ENCODE peak calls at places on chromosomes 11 and 22, in seven cellular contexts. One of them, this sample, is unnamed.
A peak's percentile ranks its signal among the peaks of the same experiment; 100 is the strongest.

GRCh38 chr11:17594686-17595192 is 47.7 kb downstream of the OTOG start:
- DNase-seq in colonic mucosa: peak; percentile 5
- DNase-seq in mammary epithelial cell: no peak
- DNase-seq in GM23248: no peak
- DNase-seq in kidney: peak; percentile 16
- DNase-seq in HCT116: no peak
- DNase-seq in neural progenitor cell: no peak
- DNase-seq in this sample: no peak

GRCh38 chr11:113162590-113162961 is 151.8 kb upstream of the TTC12 start:
- DNase-seq in colonic mucosa: no peak
- DNase-seq in mammary epithelial cell: no peak
- DNase-seq in GM23248: no peak
- DNase-seq in kidney: no peak
- DNase-seq in HCT116: no peak
- DNase-seq in neural progenitor cell: no peak
- DNase-seq in this sample: no peak

GRCh38 chr11:47099213-47099917 is 77.3 kb downstream of the ARFGAP2 start:
- DNase-seq in colonic mucosa: peak; percentile 33
- DNase-seq in mammary epithelial cell: peak; percentile 2
- DNase-seq in GM23248: no peak
- DNase-seq in kidney: no peak
- DNase-seq in HCT116: no peak
- DNase-seq in neural progenitor cell: no peak
- DNase-seq in this sample: no peak

GRCh38 chr11:1963864-1964263 is 16.7 kb downstream of the MRPL23 start:
- DNase-seq in colonic mucosa: no peak
- DNase-seq in mammary epithelial cell: no peak
- DNase-seq in GM23248: no peak
- DNase-seq in kidney: no peak
- DNase-seq in HCT116: no peak
- DNase-seq in neural progenitor cell: no peak
- DNase-seq in this sample: no peak

GRCh38 chr11:92929168-92930053 is 40.0 kb upstream of the MTNR1B start:
- DNase-seq in colonic mucosa: no peak
- DNase-seq in mammary epithelial cell: peak; percentile 57
- DNase-seq in GM23248: peak; percentile 58
- DNase-seq in kidney: no peak
- DNase-seq in HCT116: no peak
- DNase-seq in neural progenitor cell: no peak
- DNase-seq in this sample: no peak

GRCh38 chr11:86249307-86250098 is 5.0 kb downstream of the EED start:
- DNase-seq in colonic mucosa: no peak
- DNase-seq in mammary epithelial cell: no peak
- DNase-seq in GM23248: peak; percentile 35
- DNase-seq in kidney: no peak
- DNase-seq in HCT116: no peak
- DNase-seq in neural progenitor cell: no peak
- DNase-seq in this sample: no peak

GRCh38 chr22:18156878-18157713 is 7.1 kb downstream of the USP18 start:
- DNase-seq in colonic mucosa: peak; percentile 74
- DNase-seq in mammary epithelial cell: peak; percentile 88
- DNase-seq in GM23248: peak; percentile 94
- DNase-seq in kidney: no peak
- DNase-seq in HCT116: peak; percentile 33
- DNase-seq in neural progenitor cell: peak; percentile 86
- DNase-seq in this sample: peak; percentile 60

GRCh38 chr22:26494506-26494905 is 10.8 kb downstream of the SRRD start:
- DNase-seq in colonic mucosa: no peak
- DNase-seq in mammary epithelial cell: no peak
- DNase-seq in GM23248: no peak
- DNase-seq in kidney: no peak
- DNase-seq in HCT116: no peak
- DNase-seq in neural progenitor cell: no peak
- DNase-seq in this sample: no peak

GRCh38 chr22:23278883-23279675 is 98.8 kb downstream of the BCR start:
- DNase-seq in colonic mucosa: peak; percentile 84
- DNase-seq in mammary epithelial cell: peak; percentile 94
- DNase-seq in GM23248: peak; percentile 48
- DNase-seq in kidney: no peak
- DNase-seq in HCT116: no peak
- DNase-seq in neural progenitor cell: no peak
- DNase-seq in this sample: no peak

GRCh38 chr11:19777342-19778102 is 64.9 kb downstream of the NAV2 start:
- DNase-seq in colonic mucosa: peak; percentile 52
- DNase-seq in mammary epithelial cell: peak; percentile 63
- DNase-seq in GM23248: peak; percentile 62
- DNase-seq in kidney: no peak
- DNase-seq in HCT116: no peak
- DNase-seq in neural progenitor cell: peak; percentile 40
- DNase-seq in this sample: no peak

GRCh38 chr11:211295-211694 is 3.8 kb downstream of the RIC8A start:
- DNase-seq in colonic mucosa: no peak
- DNase-seq in mammary epithelial cell: no peak
- DNase-seq in GM23248: no peak
- DNase-seq in kidney: peak; percentile 36
- DNase-seq in HCT116: no peak
- DNase-seq in neural progenitor cell: no peak
- DNase-seq in this sample: no peak
- H3K9ac ChIP-seq in colonic mucosa: no peak overlapping the region
- H3K9ac ChIP-seq in mammary epithelial cell: no peak overlapping the region
- H3K9ac ChIP-seq in GM23248: peak overlapping the region; percentile 99
- H3K9ac ChIP-seq in kidney: no peak overlapping the region
- H3K9ac ChIP-seq in HCT116: no peak overlapping the region
- H3K9ac ChIP-seq in neural progenitor cell: no peak overlapping the region
- H3K9ac ChIP-seq in this sample: no peak overlapping the region

GRCh38 chr11:115117931-115118479 is 386.2 kb downstream of the CADM1 start:
- DNase-seq in colonic mucosa: no peak
- DNase-seq in mammary epithelial cell: no peak
- DNase-seq in GM23248: no peak
- DNase-seq in kidney: no peak
- DNase-seq in HCT116: no peak
- DNase-seq in neural progenitor cell: peak; percentile 35
- DNase-seq in this sample: no peak
- H3K9ac ChIP-seq in colonic mucosa: no peak overlapping the region
- H3K9ac ChIP-seq in mammary epithelial cell: no peak overlapping the region
- H3K9ac ChIP-seq in GM23248: no peak overlapping the region
- H3K9ac ChIP-seq in kidney: no peak overlapping the region
- H3K9ac ChIP-seq in HCT116: no peak overlapping the region
- H3K9ac ChIP-seq in neural progenitor cell: no peak overlapping the region
- H3K9ac ChIP-seq in this sample: no peak overlapping the region

GRCh38 chr11:44306469-44307244 is 3.3 kb downstream of the ALX4 start:
- DNase-seq in colonic mucosa: no peak
- DNase-seq in mammary epithelial cell: no peak
- DNase-seq in GM23248: no peak
- DNase-seq in kidney: no peak
- DNase-seq in HCT116: no peak
- DNase-seq in neural progenitor cell: peak; percentile 61
- DNase-seq in this sample: no peak
- H3K9ac ChIP-seq in colonic mucosa: no peak overlapping the region
- H3K9ac ChIP-seq in mammary epithelial cell: no peak overlapping the region
- H3K9ac ChIP-seq in GM23248: no peak overlapping the region
- H3K9ac ChIP-seq in kidney: no peak overlapping the region
- H3K9ac ChIP-seq in HCT116: no peak overlapping the region
- H3K9ac ChIP-seq in neural progenitor cell: no peak overlapping the region
- H3K9ac ChIP-seq in this sample: no peak overlapping the region

DNA sequence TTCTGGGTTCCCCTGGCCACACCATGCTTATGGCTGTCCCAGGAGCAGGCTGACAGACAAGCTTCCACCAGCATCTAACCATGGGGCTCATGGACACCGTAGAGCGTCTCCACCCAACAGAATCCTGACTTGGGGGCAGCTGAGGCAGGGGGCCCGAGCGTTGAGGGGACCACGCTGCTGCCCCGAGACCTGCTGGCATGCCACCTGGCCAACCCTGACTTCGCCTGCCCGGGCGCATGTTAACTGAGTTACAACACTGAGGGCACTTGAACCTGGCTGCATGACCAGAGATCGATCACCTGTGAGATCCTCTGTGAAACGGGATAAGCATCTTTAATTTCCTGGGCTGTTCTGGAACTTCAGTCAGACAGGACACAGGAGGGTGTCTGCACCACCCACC is 13.7 kb downstream of the PPM1F start:
- DNase-seq in colonic mucosa: no peak
- DNase-seq in mammary epithelial cell: no peak
- DNase-seq in GM23248: no peak
- DNase-seq in kidney: no peak
- DNase-seq in HCT116: no peak
- DNase-seq in neural progenitor cell: no peak
- DNase-seq in this sample: no peak
- H3K9ac ChIP-seq in colonic mucosa: peak overlapping the region; percentile 85
- H3K9ac ChIP-seq in mammary epithelial cell: no peak overlapping the region
- H3K9ac ChIP-seq in GM23248: peak overlapping the region; percentile 96
- H3K9ac ChIP-seq in kidney: peak overlapping the region; percentile 80
- H3K9ac ChIP-seq in HCT116: peak overlapping the region; percentile 65
- H3K9ac ChIP-seq in neural progenitor cell: no peak overlapping the region
- H3K9ac ChIP-seq in this sample: peak overlapping the region; percentile 66

GRCh38 chr11:65391007-65391406 is 4.6 kb downstream of the FRMD8 start:
- DNase-seq in colonic mucosa: no peak
- DNase-seq in mammary epithelial cell: no peak
- DNase-seq in GM23248: peak; percentile 67
- DNase-seq in kidney: no peak
- DNase-seq in HCT116: no peak
- DNase-seq in neural progenitor cell: peak; percentile 42
- DNase-seq in this sample: no peak

GRCh38 chr11:65392186-65392829 is 5.9 kb downstream of the FRMD8 start:
- DNase-seq in colonic mucosa: no peak
- DNase-seq in mammary epithelial cell: no peak
- DNase-seq in GM23248: no peak
- DNase-seq in kidney: no peak
- DNase-seq in HCT116: no peak
- DNase-seq in neural progenitor cell: no peak
- DNase-seq in this sample: no peak

GRCh38 chr11:65388731-65389130 is 2.3 kb downstream of the FRMD8 start:
- DNase-seq in colonic mucosa: no peak
- DNase-seq in mammary epithelial cell: peak; percentile 39
- DNase-seq in GM23248: peak; percentile 43
- DNase-seq in kidney: no peak
- DNase-seq in HCT116: no peak
- DNase-seq in neural progenitor cell: no peak
- DNase-seq in this sample: no peak

GRCh38 chr11:65389294-65389980 is 3.0 kb downstream of the FRMD8 start:
- DNase-seq in colonic mucosa: no peak
- DNase-seq in mammary epithelial cell: no peak
- DNase-seq in GM23248: peak; percentile 20
- DNase-seq in kidney: peak; percentile 71
- DNase-seq in HCT116: no peak
- DNase-seq in neural progenitor cell: no peak
- DNase-seq in this sample: no peak

DNA sequence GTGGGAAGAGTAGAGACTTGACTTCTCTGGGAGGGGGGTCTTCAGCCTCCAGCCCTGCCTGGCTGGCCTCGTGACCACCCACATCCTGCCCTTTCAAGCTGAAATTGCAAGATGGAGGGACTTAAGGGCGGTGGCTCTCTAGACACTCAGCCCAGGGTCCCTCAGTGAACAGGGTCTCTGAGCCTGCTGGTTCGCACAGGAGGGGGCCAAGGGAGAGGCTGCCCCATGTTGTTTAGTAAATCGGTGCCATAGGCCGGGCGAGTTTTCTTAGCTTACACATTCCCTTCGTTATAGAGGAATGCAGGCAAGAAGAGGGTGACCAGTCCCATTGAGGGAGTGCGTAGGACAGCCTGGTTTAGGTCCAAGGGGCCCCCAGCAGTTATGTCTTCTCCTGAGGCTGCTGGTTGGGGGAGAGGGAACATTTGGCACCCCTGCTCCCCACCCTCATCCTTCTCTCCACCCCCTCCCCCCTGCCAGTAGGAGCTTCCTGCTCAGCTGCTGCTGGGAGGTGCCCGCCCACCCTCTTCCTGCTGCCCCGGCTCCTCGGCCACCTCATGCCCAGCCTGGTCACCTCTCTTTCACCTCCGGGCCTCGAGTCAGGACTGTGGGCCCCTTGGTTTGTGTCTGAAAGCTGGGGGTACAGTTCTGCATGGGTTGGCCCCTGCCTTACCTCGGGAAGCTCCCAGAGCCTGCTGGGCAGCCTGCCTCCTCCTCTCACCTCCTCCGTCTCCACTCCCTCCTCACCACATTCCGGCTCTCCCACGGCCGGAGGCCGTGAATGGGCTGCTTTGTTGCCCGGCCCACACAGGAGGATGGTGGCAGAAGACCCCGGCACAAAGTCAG is 3.9 kb downstream of the FRMD8 start:
- DNase-seq in colonic mucosa: no peak
- DNase-seq in mammary epithelial cell: peak; percentile 30
- DNase-seq in GM23248: peak; percentile 62
- DNase-seq in kidney: peak; percentile 80
- DNase-seq in HCT116: no peak
- DNase-seq in neural progenitor cell: peak; percentile 31
- DNase-seq in this sample: no peak
- H3K9ac ChIP-seq in colonic mucosa: peak overlapping the region; percentile 24
- H3K9ac ChIP-seq in mammary epithelial cell: no peak overlapping the region
- H3K9ac ChIP-seq in GM23248: peak overlapping the region; percentile 92
- H3K9ac ChIP-seq in kidney: peak overlapping the region; percentile 19
- H3K9ac ChIP-seq in HCT116: peak overlapping the region; percentile 17
- H3K9ac ChIP-seq in neural progenitor cell: no peak overlapping the region
- H3K9ac ChIP-seq in this sample: no peak overlapping the region

GRCh38 chr11:132045116-132045515 is 674.7 kb downstream of the NTM start:
- DNase-seq in colonic mucosa: no peak
- DNase-seq in mammary epithelial cell: no peak
- DNase-seq in GM23248: no peak
- DNase-seq in kidney: no peak
- DNase-seq in HCT116: no peak
- DNase-seq in neural progenitor cell: no peak
- DNase-seq in this sample: no peak
- H3K9ac ChIP-seq in colonic mucosa: no peak overlapping the region
- H3K9ac ChIP-seq in mammary epithelial cell: no peak overlapping the region
- H3K9ac ChIP-seq in GM23248: no peak overlapping the region
- H3K9ac ChIP-seq in kidney: no peak overlapping the region
- H3K9ac ChIP-seq in HCT116: no peak overlapping the region
- H3K9ac ChIP-seq in neural progenitor cell: no peak overlapping the region
- H3K9ac ChIP-seq in this sample: no peak overlapping the region

DNA sequence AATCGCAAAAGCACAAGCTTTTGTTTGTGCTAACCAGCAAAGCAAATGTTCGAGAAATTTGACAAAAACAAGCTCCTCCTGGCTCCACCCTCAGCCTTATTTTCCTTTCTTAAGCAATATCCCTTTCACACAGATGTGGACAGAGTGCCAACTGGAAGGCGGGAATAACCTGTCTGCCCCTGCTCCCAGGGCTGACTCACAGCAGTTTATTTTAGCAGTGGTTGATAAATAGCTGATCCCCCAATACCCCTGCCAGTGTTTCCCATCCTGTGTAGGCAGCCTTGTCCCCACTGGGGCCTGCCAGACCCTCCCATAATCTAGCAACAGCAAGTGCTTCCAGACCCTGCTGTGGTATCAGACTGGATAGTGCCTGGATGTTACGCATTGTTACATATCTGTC is 53.5 kb downstream of the PARVA start:
- DNase-seq in colonic mucosa: peak; percentile 83
- DNase-seq in mammary epithelial cell: peak; percentile 90
- DNase-seq in GM23248: peak; percentile 94
- DNase-seq in kidney: no peak
- DNase-seq in HCT116: no peak
- DNase-seq in neural progenitor cell: no peak
- DNase-seq in this sample: no peak
- H3K9ac ChIP-seq in colonic mucosa: no peak overlapping the region
- H3K9ac ChIP-seq in mammary epithelial cell: peak overlapping the region; percentile 88
- H3K9ac ChIP-seq in GM23248: peak overlapping the region; percentile 78
- H3K9ac ChIP-seq in kidney: no peak overlapping the region
- H3K9ac ChIP-seq in HCT116: no peak overlapping the region
- H3K9ac ChIP-seq in neural progenitor cell: no peak overlapping the region
- H3K9ac ChIP-seq in this sample: no peak overlapping the region